ENCODE peak calls at places on chromosomes 3 and 15, in six cellular contexts. One of them, this sample, is unnamed.

GRCh38 chr3:62875103-62876002 is at the start of gene CADPS:
- DNase-seq in cardiac fibroblast: no peak
- DNase-seq in adrenal gland: no peak
- DNase-seq in psoas muscle: no peak
- DNase-seq in CD8-positive, alpha-beta T cell: no peak
- DNase-seq in hepatocyte: peak
- DNase-seq in this sample: no peak

GRCh38 chr3:71989165-71989564 is 204.2 kb upstream of the PROK2 start:
- DNase-seq in adrenal gland: no peak
- DNase-seq in CD8-positive, alpha-beta T cell: no peak
- DNase-seq in psoas muscle: peak
- DNase-seq in cardiac fibroblast: peak
- DNase-seq in hepatocyte: no peak
- DNase-seq in this sample: no peak

GRCh38 chr3:126179825-126180476 is 435 bp downstream of the ALDH1L1 start:
- DNase-seq in hepatocyte: peak
- DNase-seq in cardiac fibroblast: no peak
- DNase-seq in psoas muscle: peak
- DNase-seq in CD8-positive, alpha-beta T cell: no peak
- DNase-seq in adrenal gland: peak
- DNase-seq in this sample: no peak

GRCh38 chr15:93460717-93461116 is 371.7 kb upstream of the RGMA start:
- DNase-seq in adrenal gland: no peak
- DNase-seq in cardiac fibroblast: no peak
- DNase-seq in hepatocyte: no peak
- DNase-seq in CD8-positive, alpha-beta T cell: no peak
- DNase-seq in psoas muscle: no peak
- DNase-seq in this sample: no peak

GRCh38 chr3:117553461-117553860 is 843.9 kb downstream of the TUSC7 start:
- DNase-seq in psoas muscle: no peak
- DNase-seq in adrenal gland: no peak
- DNase-seq in hepatocyte: peak
- DNase-seq in cardiac fibroblast: peak
- DNase-seq in CD8-positive, alpha-beta T cell: no peak
- DNase-seq in this sample: peak

GRCh38 chr15:61598655-61599054 is 369.6 kb upstream of the RORA start:
- DNase-seq in adrenal gland: no peak
- DNase-seq in psoas muscle: no peak
- DNase-seq in cardiac fibroblast: no peak
- DNase-seq in hepatocyte: no peak
- DNase-seq in CD8-positive, alpha-beta T cell: no peak
- DNase-seq in this sample: no peak

GRCh38 chr15:58049520-58050227 is 15.8 kb downstream of the ALDH1A2 start:
- DNase-seq in adrenal gland: no peak
- DNase-seq in hepatocyte: no peak
- DNase-seq in psoas muscle: no peak
- DNase-seq in cardiac fibroblast: no peak
- DNase-seq in CD8-positive, alpha-beta T cell: no peak
- DNase-seq in this sample: no peak

GRCh38 chr15:77592768-77593167 is 39.9 kb downstream of the LINGO1 start:
- DNase-seq in cardiac fibroblast: no peak
- DNase-seq in CD8-positive, alpha-beta T cell: no peak
- DNase-seq in psoas muscle: no peak
- DNase-seq in hepatocyte: no peak
- DNase-seq in adrenal gland: no peak
- DNase-seq in this sample: no peak

GRCh38 chr15:62618432-62618831 is 424.1 kb upstream of the TPM1 start:
- DNase-seq in hepatocyte: peak
- DNase-seq in CD8-positive, alpha-beta T cell: no peak
- DNase-seq in psoas muscle: no peak
- DNase-seq in cardiac fibroblast: peak
- DNase-seq in adrenal gland: no peak
- DNase-seq in this sample: no peak

GRCh38 chr15:28921336-28921735 is 35.6 kb downstream of the APBA2 start:
- DNase-seq in adrenal gland: no peak
- DNase-seq in hepatocyte: no peak
- DNase-seq in cardiac fibroblast: no peak
- DNase-seq in CD8-positive, alpha-beta T cell: no peak
- DNase-seq in psoas muscle: no peak
- DNase-seq in this sample: no peak

GRCh38 chr15:31484986-31485385 is 158.4 kb downstream of the KLF13 start:
- DNase-seq in hepatocyte: no peak
- DNase-seq in CD8-positive, alpha-beta T cell: no peak
- DNase-seq in psoas muscle: no peak
- DNase-seq in cardiac fibroblast: no peak
- DNase-seq in adrenal gland: no peak
- DNase-seq in this sample: no peak

GRCh38 chr3:82157952-82158351 is 396.5 kb upstream of the GBE1 start:
- DNase-seq in cardiac fibroblast: peak
- DNase-seq in hepatocyte: no peak
- DNase-seq in adrenal gland: peak
- DNase-seq in psoas muscle: no peak
- DNase-seq in CD8-positive, alpha-beta T cell: no peak
- DNase-seq in this sample: no peak

GRCh38 chr3:196344663-196345062 is 6.5 kb upstream of the TM4SF19 start:
- DNase-seq in hepatocyte: no peak
- DNase-seq in psoas muscle: no peak
- DNase-seq in adrenal gland: no peak
- DNase-seq in cardiac fibroblast: no peak
- DNase-seq in CD8-positive, alpha-beta T cell: no peak
- DNase-seq in this sample: no peak

GRCh38 chr3:126293370-126294082 is 63.7 kb downstream of the KLF15 start:
- DNase-seq in CD8-positive, alpha-beta T cell: no peak
- DNase-seq in adrenal gland: no peak
- DNase-seq in hepatocyte: peak
- DNase-seq in cardiac fibroblast: peak
- DNase-seq in psoas muscle: peak
- DNase-seq in this sample: no peak

GRCh38 chr3:146454796-146455195 is 14.6 kb downstream of the PLSCR2 start:
- DNase-seq in psoas muscle: no peak
- DNase-seq in hepatocyte: no peak
- DNase-seq in CD8-positive, alpha-beta T cell: no peak
- DNase-seq in cardiac fibroblast: peak
- DNase-seq in adrenal gland: no peak
- DNase-seq in this sample: no peak

GRCh38 chr3:58585005-58585786 is 8.0 kb upstream of the FAM107A start:
- DNase-seq in adrenal gland: peak
- DNase-seq in cardiac fibroblast: peak
- DNase-seq in hepatocyte: peak
- DNase-seq in psoas muscle: peak
- DNase-seq in CD8-positive, alpha-beta T cell: peak
- DNase-seq in this sample: peak

DNA sequence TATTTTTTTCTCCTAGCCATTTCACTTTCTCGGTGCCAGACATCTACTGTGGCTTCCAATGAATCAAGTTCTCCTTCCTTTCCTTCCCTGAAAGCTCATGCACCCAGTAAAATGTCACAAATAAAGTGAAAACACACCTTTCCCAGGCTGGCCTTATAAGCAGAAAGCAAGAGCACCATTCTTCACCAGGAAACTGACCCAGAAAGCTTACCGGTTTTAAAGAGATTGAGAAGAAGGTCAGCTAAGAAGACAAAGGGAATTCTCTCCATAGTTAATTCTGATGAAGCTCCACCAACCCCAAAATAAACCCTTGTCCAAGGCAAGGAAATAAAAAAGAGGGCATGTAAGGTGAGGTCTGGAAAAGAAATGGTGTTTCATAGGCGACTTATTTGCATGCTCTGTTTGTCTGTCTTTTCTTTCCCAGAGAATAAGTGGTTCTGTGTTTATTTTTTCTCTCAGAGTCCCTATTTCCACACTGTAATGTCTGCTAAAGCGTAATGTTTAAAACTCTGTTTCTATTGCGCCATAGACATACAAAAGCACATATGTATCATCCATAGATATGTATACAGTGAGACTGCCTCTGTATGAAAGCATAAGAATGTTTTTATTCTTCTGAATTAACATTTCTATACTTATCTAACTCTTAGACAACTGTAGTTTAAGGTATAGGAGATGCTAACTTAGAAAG is 2.8 kb downstream of the LSAMP start:
- DNase-seq in adrenal gland: no peak
- DNase-seq in hepatocyte: no peak
- DNase-seq in psoas muscle: no peak
- DNase-seq in CD8-positive, alpha-beta T cell: no peak
- DNase-seq in cardiac fibroblast: no peak
- DNase-seq in this sample: no peak
- H3K4me3 ChIP-seq in adrenal gland: no peak
- H3K4me3 ChIP-seq in hepatocyte: peak
- H3K4me3 ChIP-seq in psoas muscle: no peak
- H3K4me3 ChIP-seq in CD8-positive, alpha-beta T cell: no peak
- H3K4me3 ChIP-seq in cardiac fibroblast: no peak
- H3K4me3 ChIP-seq in this sample: no peak

GRCh38 chr3:129421236-129421883 is 7.1 kb downstream of the EFCAB12 start:
- DNase-seq in adrenal gland: no peak
- DNase-seq in hepatocyte: no peak
- DNase-seq in cardiac fibroblast: no peak
- DNase-seq in CD8-positive, alpha-beta T cell: no peak
- DNase-seq in psoas muscle: no peak
- DNase-seq in this sample: no peak

GRCh38 chr3:129424185-129424841 is 4.1 kb downstream of the EFCAB12 start:
- DNase-seq in hepatocyte: no peak
- DNase-seq in psoas muscle: no peak
- DNase-seq in adrenal gland: no peak
- DNase-seq in cardiac fibroblast: peak
- DNase-seq in CD8-positive, alpha-beta T cell: no peak
- DNase-seq in this sample: peak

GRCh38 chr3:129419476-129419875 is 9.0 kb downstream of the EFCAB12 start:
- DNase-seq in hepatocyte: no peak
- DNase-seq in psoas muscle: no peak
- DNase-seq in cardiac fibroblast: no peak
- DNase-seq in CD8-positive, alpha-beta T cell: no peak
- DNase-seq in adrenal gland: no peak
- DNase-seq in this sample: no peak

GRCh38 chr3:129422897-129423296 is 5.5 kb downstream of the EFCAB12 start:
- DNase-seq in hepatocyte: no peak
- DNase-seq in cardiac fibroblast: no peak
- DNase-seq in psoas muscle: no peak
- DNase-seq in adrenal gland: no peak
- DNase-seq in CD8-positive, alpha-beta T cell: no peak
- DNase-seq in this sample: no peak

DNA sequence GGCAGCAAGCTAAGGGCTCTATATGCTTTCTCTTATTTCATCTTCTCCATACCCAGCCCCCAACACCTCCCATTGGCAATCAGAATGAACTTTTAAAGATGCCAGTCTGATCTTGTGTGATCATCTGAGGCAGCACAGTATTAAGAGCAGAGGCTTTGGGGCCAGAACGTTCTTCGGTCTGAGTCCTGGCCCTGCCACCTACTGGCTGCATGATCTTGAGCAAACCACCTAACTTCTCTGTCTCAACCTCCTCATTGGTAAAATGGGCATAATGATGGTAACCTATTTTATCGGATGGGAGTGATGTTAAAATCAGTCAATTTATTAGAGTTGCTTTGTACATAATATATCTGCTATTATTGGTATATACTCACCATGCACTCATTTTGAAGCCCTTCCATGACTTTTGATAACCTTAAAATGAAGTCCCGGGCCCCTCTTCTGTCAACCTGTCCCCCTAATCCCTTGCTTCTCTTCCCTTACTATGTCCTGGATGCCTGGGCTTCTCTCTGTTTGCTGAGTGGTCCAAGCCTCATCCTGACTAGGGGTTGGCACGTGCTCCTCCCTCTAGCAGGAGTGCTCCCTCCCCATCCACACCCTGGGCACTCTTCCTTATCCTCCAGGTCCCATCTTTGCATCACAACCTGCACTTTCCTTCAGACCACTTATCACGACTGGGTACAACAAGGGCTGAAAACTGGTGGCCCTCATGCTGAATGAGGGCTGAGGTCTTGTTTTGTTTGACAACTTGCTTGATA is 6.3 kb downstream of the EFCAB12 start:
- DNase-seq in hepatocyte: no peak
- DNase-seq in CD8-positive, alpha-beta T cell: no peak
- DNase-seq in cardiac fibroblast: no peak
- DNase-seq in psoas muscle: no peak
- DNase-seq in adrenal gland: no peak
- DNase-seq in this sample: no peak
- TF ChIP-seq CTCF in hepatocyte: peak
- TF ChIP-seq CTCF in CD8-positive, alpha-beta T cell: no peak
- TF ChIP-seq CTCF in cardiac fibroblast: peak
- TF ChIP-seq CTCF in psoas muscle: no peak
- TF ChIP-seq CTCF in adrenal gland: no peak
- TF ChIP-seq CTCF in this sample: no peak

GRCh38 chr15:99249270-99249817 is at the start of gene TTC23:
- DNase-seq in psoas muscle: no peak
- DNase-seq in hepatocyte: peak
- DNase-seq in cardiac fibroblast: peak
- DNase-seq in adrenal gland: peak
- DNase-seq in CD8-positive, alpha-beta T cell: no peak
- DNase-seq in this sample: no peak

GRCh38 chr15:99250494-99251435 is 516 bp upstream of the LRRC28 start:
- DNase-seq in psoas muscle: peak
- DNase-seq in CD8-positive, alpha-beta T cell: peak
- DNase-seq in cardiac fibroblast: peak
- DNase-seq in adrenal gland: peak
- DNase-seq in hepatocyte: peak
- DNase-seq in this sample: peak

GRCh38 chr15:99248000-99248727 is 1.2 kb downstream of the TTC23 start:
- DNase-seq in hepatocyte: no peak
- DNase-seq in adrenal gland: no peak
- DNase-seq in CD8-positive, alpha-beta T cell: no peak
- DNase-seq in psoas muscle: no peak
- DNase-seq in cardiac fibroblast: no peak
- DNase-seq in this sample: no peak

GRCh38 chr15:99251436-99251821 is at the start of gene LRRC28:
- DNase-seq in hepatocyte: no peak
- DNase-seq in CD8-positive, alpha-beta T cell: no peak
- DNase-seq in adrenal gland: no peak
- DNase-seq in cardiac fibroblast: no peak
- DNase-seq in psoas muscle: no peak
- DNase-seq in this sample: no peak

GRCh38 chr15:99250001-99250400 is 620 bp upstream of the TTC23 start:
- DNase-seq in adrenal gland: no peak
- DNase-seq in psoas muscle: no peak
- DNase-seq in cardiac fibroblast: no peak
- DNase-seq in CD8-positive, alpha-beta T cell: no peak
- DNase-seq in hepatocyte: no peak
- DNase-seq in this sample: no peak
- H3K4me3 ChIP-seq in adrenal gland: no peak
- H3K4me3 ChIP-seq in psoas muscle: peak
- H3K4me3 ChIP-seq in cardiac fibroblast: peak
- H3K4me3 ChIP-seq in CD8-positive, alpha-beta T cell: no peak
- H3K4me3 ChIP-seq in hepatocyte: peak
- H3K4me3 ChIP-seq in this sample: peak

DNA sequence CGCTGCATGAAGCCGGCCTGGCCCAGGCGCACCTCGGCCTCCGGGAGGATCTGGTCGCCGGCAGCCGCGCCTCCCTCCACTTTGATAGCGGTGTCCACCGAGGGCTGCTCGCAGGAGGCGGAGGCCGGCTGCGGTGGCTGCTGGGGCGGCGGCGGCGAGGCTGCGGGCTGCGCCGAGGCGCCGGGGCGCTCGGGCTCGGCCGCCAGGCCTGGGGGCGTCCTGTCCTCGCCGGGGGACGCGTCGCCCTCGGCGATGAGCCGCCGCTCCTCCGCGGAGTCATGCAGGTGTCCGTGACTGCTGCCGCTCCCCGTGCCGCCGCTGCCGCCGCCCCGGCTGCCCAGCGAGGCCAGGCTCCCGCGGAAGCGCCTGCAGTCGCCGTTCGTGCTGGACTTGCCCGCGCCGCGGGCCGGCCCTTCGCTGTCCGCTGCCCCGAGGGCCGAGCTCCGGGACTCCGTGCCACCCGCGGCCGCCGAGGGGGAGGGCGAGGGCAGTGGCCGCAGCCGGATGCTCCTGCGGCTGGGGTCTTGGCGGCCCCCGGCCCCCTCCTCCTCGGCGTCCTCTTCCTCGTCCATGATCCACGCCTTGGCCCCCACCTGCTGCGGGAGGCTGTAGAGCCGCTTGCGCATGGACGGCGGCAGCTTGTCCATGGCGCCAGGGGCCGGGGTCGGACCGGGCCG is 996 bp downstream of the HCN4 start:
- DNase-seq in adrenal gland: no peak
- DNase-seq in hepatocyte: peak
- DNase-seq in psoas muscle: no peak
- DNase-seq in cardiac fibroblast: no peak
- DNase-seq in CD8-positive, alpha-beta T cell: no peak
- DNase-seq in this sample: no peak
- TF ChIP-seq CTCF in adrenal gland: no peak
- TF ChIP-seq CTCF in hepatocyte: no peak
- TF ChIP-seq CTCF in psoas muscle: no peak
- TF ChIP-seq CTCF in cardiac fibroblast: no peak
- TF ChIP-seq CTCF in CD8-positive, alpha-beta T cell: no peak
- TF ChIP-seq CTCF in this sample: no peak

This sample was measured in GM12865.